ENCODE peak calls at places on chromosome 16, in ten cellular contexts. R is cardiac muscle cell; K is esophagus squamous epithelium; F is progenitor cell of endocrine pancreas; E is WTC11; A is substantia nigra; J is CD8-positive, alpha-beta T cell; Q is stomach; P is GM23248; T is RWPE1. O is an unnamed sample.
A peak's percentile ranks its signal among the peaks of the same experiment; 100 is the strongest.

GRCh38 chr16:69613283-69614154 is 47.8 kb downstream of the NFAT5 start:
- DNase-seq in R (peak; percentile 47), K (no peak), F (no peak), E (no peak), A (no peak), J (no peak), Q (no peak), P (peak; percentile 70), T (peak; percentile 73), O (peak; percentile 58)

GRCh38 chr16:87295661-87296531 is 21.3 kb downstream of the C16orf95 start:
- DNase-seq in R (no peak), K (no peak), F (no peak), E (no peak), A (no peak), J (no peak), Q (no peak), P (no peak), T (no peak), O (no peak)

GRCh38 chr16:13969711-13970110 is 49.8 kb downstream of the ERCC4 start:
- DNase-seq in R (no peak), K (no peak), F (no peak), E (no peak), A (no peak), J (no peak), Q (no peak), P (no peak), T (no peak), O (no peak)

GRCh38 chr16:14529010-14529669 is 100.9 kb downstream of the PARN start:
- DNase-seq in R (peak; percentile 96), K (no peak), F (peak; percentile 53), E (peak; percentile 72), A (no peak), J (peak; percentile 44), Q (peak; percentile 77), P (peak; percentile 92), T (peak; percentile 57), O (peak; percentile 70)

GRCh38 chr16:3276679-3277078 is 6.6 kb upstream of the ZNF263 start:
- DNase-seq in R (no peak), K (no peak), F (no peak), E (no peak), A (no peak), J (no peak), Q (peak; percentile 4), P (no peak), T (no peak), O (no peak)

GRCh38 chr16:70473446-70474319 is 19.3 kb downstream of the FCSK start:
- DNase-seq in R (no peak), K (no peak), F (no peak), E (no peak), A (no peak), J (no peak), Q (no peak), P (no peak), T (no peak), O (no peak)

GRCh38 chr16:86942469-86943175 is 364.3 kb downstream of the FOXL1 start:
- DNase-seq in R (no peak), K (no peak), F (no peak), E (no peak), A (no peak), J (no peak), Q (no peak), P (peak; percentile 90), T (no peak), O (no peak)

GRCh38 chr16:55701442-55702319 is 45.9 kb downstream of the SLC6A2 start:
- DNase-seq in R (peak; percentile 54), K (no peak), F (peak; percentile 37), E (peak; percentile 71), A (no peak), J (peak; percentile 18), Q (peak; percentile 76), P (peak; percentile 72), T (peak; percentile 43), O (peak; percentile 48)

GRCh38 chr16:11871193-11871592 is 19.9 kb upstream of the RSL1D1 start:
- DNase-seq in R (peak; percentile 48), K (no peak), F (no peak), E (peak; percentile 28), A (no peak), J (no peak), Q (no peak), P (peak; percentile 51), T (no peak), O (no peak)

GRCh38 chr16:56262148-56262878 is 71.0 kb downstream of the GNAO1 start:
- DNase-seq in R (no peak), K (no peak), F (no peak), E (no peak), A (no peak), J (peak; percentile 58), Q (no peak), P (no peak), T (peak; percentile 40), O (no peak)

GRCh38 chr16:74721716-74722115 is 21.1 kb upstream of the MLKL start:
- DNase-seq in R (no peak), K (no peak), F (no peak), E (no peak), A (no peak), J (no peak), Q (no peak), P (no peak), T (no peak), O (no peak)

GRCh38 chr16:73058221-73058615 is 10.3 kb upstream of the ZFHX3 start:
- DNase-seq in R (peak; percentile 60), K (no peak), F (peak; percentile 25), E (no peak), A (no peak), J (no peak), Q (peak; percentile 62), P (peak; percentile 77), T (no peak), O (no peak)

GRCh38 chr16:23608194-23608593 is 12.1 kb upstream of the NDUFAB1 start:
- DNase-seq in R (peak; percentile 90), K (no peak), F (no peak), E (no peak), A (no peak), J (no peak), Q (no peak), P (peak; percentile 48), T (peak; percentile 33), O (no peak)

GRCh38 chr16:642189-643049 is 791 bp downstream of the MCRIP2 start:
- DNase-seq in R (peak; percentile 36), K (no peak), F (no peak), E (peak; percentile 59), A (no peak), J (no peak), Q (peak; percentile 85), P (peak; percentile 64), T (no peak), O (peak; percentile 44)

GRCh38 chr16:86517652-86518258 is 7.4 kb downstream of the FOXF1 start:
- DNase-seq in R (peak; percentile 78), K (no peak), F (peak; percentile 56), E (peak; percentile 77), A (peak; percentile 33), J (no peak), Q (peak; percentile 46), P (peak; percentile 81), T (peak; percentile 58), O (peak; percentile 92)

GRCh38 chr16:159136-159849 is 6.5 kb upstream of the HBM start:
- DNase-seq in R (no peak), K (no peak), F (no peak), E (no peak), A (no peak), J (no peak), Q (no peak), P (no peak), T (no peak), O (no peak)

GRCh38 chr16:29141586-29142324 is 156.9 kb downstream of the LAT start:
- DNase-seq in R (no peak), K (no peak), F (no peak), E (no peak), A (no peak), J (no peak), Q (no peak), P (no peak), T (no peak), O (no peak)

GRCh38 chr16:72051818-72052217 is 2.5 kb upstream of the HP start:
- DNase-seq in R (peak; percentile 47), K (no peak), F (no peak), E (no peak), A (no peak), J (no peak), Q (no peak), P (no peak), T (no peak), O (no peak)

GRCh38 chr16:47055136-47055885 is 81.8 kb upstream of the DNAJA2 start:
- DNase-seq in R (no peak), K (no peak), F (no peak), E (no peak), A (no peak), J (no peak), Q (no peak), P (no peak), T (no peak), O (no peak)

GRCh38 chr16:47060596-47060995 is 83.1 kb downstream of the NETO2 start:
- DNase-seq in R (no peak), K (no peak), F (no peak), E (no peak), A (no peak), J (no peak), Q (no peak), P (no peak), T (no peak), O (no peak)

GRCh38 chr16:84054916-84055315 is 12.3 kb upstream of the SLC38A8 start:
- DNase-seq in R (no peak), K (no peak), F (no peak), E (peak; percentile 55), A (no peak), J (no peak), Q (no peak), P (no peak), T (no peak), O (no peak)

GRCh38 chr16:30395155-30395991 is at the start of gene ZNF48:
- DNase-seq in R (peak; percentile 94), K (no peak), F (peak; percentile 68), E (peak; percentile 85), A (peak; percentile 72), J (peak; percentile 57), Q (peak; percentile 88), P (peak; percentile 94), T (peak; percentile 38), O (peak; percentile 76)

GRCh38 chr16:19884611-19885455 is at the start of gene GPRC5B:
- DNase-seq in R (peak; percentile 58), K (no peak), F (peak; percentile 48), E (peak; percentile 50), A (no peak), J (peak; percentile 28), Q (peak; percentile 60), P (peak; percentile 54), T (peak; percentile 36), O (peak; percentile 71)

GRCh38 chr16:19094542-19095365 is 19.0 kb upstream of the ITPRIPL2 start:
- DNase-seq in R (no peak), K (no peak), F (no peak), E (no peak), A (no peak), J (no peak), Q (peak; percentile 41), P (peak; percentile 31), T (no peak), O (no peak)

GRCh38 chr16:57260294-57260929 is 15.4 kb downstream of the ARL2BP start:
- DNase-seq in R (peak; percentile 77), K (no peak), F (no peak), E (no peak), A (no peak), J (peak; percentile 44), Q (peak; percentile 24), P (peak; percentile 79), T (peak; percentile 59), O (no peak)

GRCh38 chr16:85327731-85328664 is 215.7 kb upstream of the CIBAR2 start:
- DNase-seq in R (peak; percentile 68), K (no peak), F (no peak), E (peak; percentile 92), A (no peak), J (no peak), Q (no peak), P (no peak), T (no peak), O (peak; percentile 45)

GRCh38 chr16:49488336-49488735 is 114.7 kb downstream of the C16orf78 start:
- DNase-seq in R (no peak), K (no peak), F (no peak), E (no peak), A (no peak), J (no peak), Q (no peak), P (no peak), T (no peak), O (no peak)

GRCh38 chr16:70774261-70774660 is 26.7 kb downstream of the VAC14 start:
- DNase-seq in R (no peak), K (no peak), F (no peak), E (no peak), A (no peak), J (no peak), Q (no peak), P (no peak), T (no peak), O (no peak)